ENCODE peak calls at places on chromosome 2, in four cellular contexts. One of them, this sample, is unnamed.

GRCh38 chr2:17593841-17594482 is 53.5 kb downstream of the VSNL1 start:
- DNase-seq in EL: no peak
- DNase-seq in substantia nigra: no peak
- DNase-seq in activated T-cell treated with anti-CD3 and anti-CD28 coated beads for 1 hour: no peak
- DNase-seq in this sample: no peak

GRCh38 chr2:149360106-149360505 is 29.7 kb downstream of the LYPD6 start:
- DNase-seq in EL: peak; percentile 31
- DNase-seq in substantia nigra: no peak
- DNase-seq in activated T-cell treated with anti-CD3 and anti-CD28 coated beads for 1 hour: no peak
- DNase-seq in this sample: no peak

GRCh38 chr2:8148260-8148880 is 533.5 kb upstream of the ID2 start:
- DNase-seq in EL: peak; percentile 93
- DNase-seq in substantia nigra: no peak
- DNase-seq in activated T-cell treated with anti-CD3 and anti-CD28 coated beads for 1 hour: no peak
- DNase-seq in this sample: no peak

GRCh38 chr2:224416656-224417360 is 14.9 kb upstream of the FAM124B start:
- DNase-seq in EL: no peak
- DNase-seq in substantia nigra: no peak
- DNase-seq in activated T-cell treated with anti-CD3 and anti-CD28 coated beads for 1 hour: no peak
- DNase-seq in this sample: no peak

GRCh38 chr2:74390601-74391000 is 10.5 kb upstream of the DCTN1 start:
- DNase-seq in EL: no peak
- DNase-seq in substantia nigra: no peak
- DNase-seq in activated T-cell treated with anti-CD3 and anti-CD28 coated beads for 1 hour: no peak
- DNase-seq in this sample: no peak

GRCh38 chr2:158665536-158666302 is 129.4 kb upstream of the DAPL1 start:
- DNase-seq in EL: peak; percentile 36
- DNase-seq in substantia nigra: no peak
- DNase-seq in activated T-cell treated with anti-CD3 and anti-CD28 coated beads for 1 hour: no peak
- DNase-seq in this sample: no peak

GRCh38 chr2:49780949-49781348 is 626.6 kb upstream of the FSHR start:
- DNase-seq in EL: no peak
- DNase-seq in substantia nigra: no peak
- DNase-seq in activated T-cell treated with anti-CD3 and anti-CD28 coated beads for 1 hour: no peak
- DNase-seq in this sample: no peak

GRCh38 chr2:156511112-156511511 is 74.9 kb downstream of the GPD2 start:
- DNase-seq in EL: no peak
- DNase-seq in substantia nigra: no peak
- DNase-seq in activated T-cell treated with anti-CD3 and anti-CD28 coated beads for 1 hour: no peak
- DNase-seq in this sample: no peak

GRCh38 chr2:29580223-29580622 is 341.2 kb downstream of the ALK start:
- DNase-seq in EL: peak; percentile 31
- DNase-seq in substantia nigra: no peak
- DNase-seq in activated T-cell treated with anti-CD3 and anti-CD28 coated beads for 1 hour: no peak
- DNase-seq in this sample: no peak

GRCh38 chr2:44107086-44107740 is 61.5 kb upstream of the PPM1B start:
- DNase-seq in EL: no peak
- DNase-seq in substantia nigra: no peak
- DNase-seq in activated T-cell treated with anti-CD3 and anti-CD28 coated beads for 1 hour: no peak
- DNase-seq in this sample: no peak

GRCh38 chr2:9347411-9347853 is 75.9 kb downstream of the ITGB1BP1 start:
- DNase-seq in EL: no peak
- DNase-seq in substantia nigra: no peak
- DNase-seq in activated T-cell treated with anti-CD3 and anti-CD28 coated beads for 1 hour: no peak
- DNase-seq in this sample: no peak